ENCODE peak calls at places on chromosomes 3 and 15, in four cellular contexts. D, M, J and W are unnamed samples.

GRCh38 chr3:107855710-107856109 is 235.1 kb downstream of the CD47 start:
- DNase-seq in D (no peak), M (peak), J (no peak), W (no peak)

GRCh38 chr3:186142556-186142955 is 33.7 kb upstream of the ETV5 start:
- DNase-seq in D (no peak), M (no peak), J (no peak), W (no peak)

GRCh38 chr15:22930782-22931484 is 49.2 kb downstream of the CYFIP1 start:
- DNase-seq in D (peak), M (peak), J (no peak), W (peak)

GRCh38 chr15:64571857-64572291 is 111.5 kb downstream of the ZNF609 start:
- DNase-seq in D (peak), M (no peak), J (no peak), W (no peak)

GRCh38 chr3:38457111-38458003 is 3.7 kb downstream of the ACVR2B start:
- DNase-seq in D (no peak), M (peak), J (no peak), W (no peak)

GRCh38 chr3:111763968-111764367 is 95.1 kb upstream of the PHLDB2 start:
- DNase-seq in D (no peak), M (peak), J (no peak), W (no peak)

GRCh38 chr3:67329358-67329757 is 325.1 kb downstream of the SUCLG2 start:
- DNase-seq in D (no peak), M (no peak), J (no peak), W (no peak)

GRCh38 chr15:92009162-92009561 is 155.7 kb downstream of the SLCO3A1 start:
- DNase-seq in D (no peak), M (no peak), J (no peak), W (no peak)

GRCh38 chr3:194967126-194968117 is 281.7 kb downstream of the FAM43A start:
- DNase-seq in D (peak), M (peak), J (no peak), W (no peak)

GRCh38 chr3:142445816-142446254 is 2.0 kb downstream of the XRN1 start:
- DNase-seq in D (no peak), M (peak), J (no peak), W (no peak)

GRCh38 chr3:9009976-9010545 is 46.8 kb upstream of the RAD18 start:
- DNase-seq in D (no peak), M (no peak), J (no peak), W (no peak)

GRCh38 chr15:92463352-92463751 is 69.7 kb downstream of the ST8SIA2 start:
- DNase-seq in D (no peak), M (no peak), J (no peak), W (no peak)

GRCh38 chr15:57649138-57649537 is 57.4 kb upstream of the POLR2M start:
- DNase-seq in D (no peak), M (peak), J (no peak), W (no peak)

GRCh38 chr15:80936288-80937078 is 53.1 kb downstream of the MESD start:
- DNase-seq in D (no peak), M (no peak), J (no peak), W (no peak)

GRCh38 chr3:46184469-46184868 is 23.6 kb downstream of the CCR1 start:
- DNase-seq in D (no peak), M (peak), J (no peak), W (no peak)

GRCh38 chr15:99719096-99719541 is 14.1 kb downstream of the LYSMD4 start:
- DNase-seq in D (no peak), M (peak), J (no peak), W (no peak)

GRCh38 chr3:123880998-123881561 is 3.1 kb downstream of the MYLK start:
- DNase-seq in D (no peak), M (peak), J (no peak), W (no peak)

GRCh38 chr3:12556243-12556722 is 604 bp upstream of the MKRN2 start:
- DNase-seq in D (no peak), M (no peak), J (no peak), W (no peak)

GRCh38 chr3:128429275-128429674 is 37.4 kb downstream of the DNAJB8 start:
- DNase-seq in D (no peak), M (no peak), J (no peak), W (no peak)

GRCh38 chr3:136464502-136464901 is 214.4 kb downstream of the PCCB start:
- DNase-seq in D (no peak), M (peak), J (no peak), W (no peak)

GRCh38 chr3:72245183-72245811 is 460.3 kb upstream of the PROK2 start:
- DNase-seq in D (peak), M (no peak), J (no peak), W (peak)

GRCh38 chr15:61654004-61654740 is 406.1 kb downstream of the VPS13C start:
- DNase-seq in D (no peak), M (no peak), J (no peak), W (no peak)

GRCh38 chr3:127900536-127900935 is 14.5 kb upstream of the KBTBD12 start:
- DNase-seq in D (no peak), M (no peak), J (no peak), W (no peak)

GRCh38 chr3:109050591-109051167 is 67.3 kb downstream of the MORC1 start:
- DNase-seq in D (no peak), M (peak), J (no peak), W (no peak)